ENCODE peak calls at places on chromosomes 16 and 17, in four cellular contexts. E is fibroblast of mammary gland, R is heart right ventricle, O is choroid plexus epithelial cell. M is an unnamed sample.

GRCh38 chr17:17935321-17936271 is 36.6 kb downstream of the TOM1L2 start:
- DNase-seq in R (no peak), E (peak; percentile 92), O (peak; percentile 96), M (peak; percentile 86)

GRCh38 chr17:72122002-72122310 is 1.1 kb downstream of the SOX9 start:
- DNase-seq in O (peak; percentile 40), R (no peak), E (no peak), M (no peak)

GRCh38 chr17:6651483-6652452 is at the start of the genes C17orf100 and MED31:
- DNase-seq in O (peak; percentile 89), R (peak; percentile 95), E (peak; percentile 87), M (peak; percentile 91)

GRCh38 chr17:17305282-17305801 is 2.2 kb downstream of the NT5M start:
- DNase-seq in E (no peak), O (peak; percentile 23), R (no peak), M (no peak)

GRCh38 chr17:75925103-75925502 is 15.7 kb downstream of the FBF1 start:
- DNase-seq in R (no peak), E (no peak), O (no peak), M (no peak)

GRCh38 chr17:77651983-77652382 is 306.5 kb upstream of the TNRC6C start:
- DNase-seq in O (no peak), E (no peak), R (no peak), M (no peak)

GRCh38 chr16:56480776-56481467 is 29.6 kb downstream of the OGFOD1 start:
- DNase-seq in E (peak; percentile 48), O (no peak), R (no peak), M (no peak)

GRCh38 chr16:48538746-48539484 is 71.1 kb downstream of the N4BP1 start:
- DNase-seq in E (no peak), O (no peak), R (no peak), M (no peak)

GRCh38 chr16:54526916-54527315 is 240.3 kb upstream of the IRX3 start:
- DNase-seq in R (no peak), O (no peak), E (peak; percentile 87), M (peak; percentile 31)

GRCh38 chr17:64341181-64341580 is 49.5 kb downstream of the PECAM1 start:
- DNase-seq in E (no peak), O (no peak), R (no peak), M (no peak)

GRCh38 chr17:59804910-59805381 is 87.8 kb downstream of the TUBD1 start:
- DNase-seq in R (no peak), O (no peak), E (peak; percentile 66), M (no peak)

GRCh38 chr16:73663720-73664119 is 615.8 kb upstream of the ZFHX3 start:
- DNase-seq in E (no peak), R (no peak), O (no peak), M (no peak)

GRCh38 chr17:36936455-36936934 is 780 bp upstream of the LHX1 start:
- DNase-seq in E (no peak), O (no peak), R (no peak), M (no peak)

GRCh38 chr16:30136971-30137601 is 14.1 kb upstream of the MAPK3 start:
- DNase-seq in O (no peak), E (no peak), R (no peak), M (no peak)

GRCh38 chr17:2594657-2595085 is 1.2 kb downstream of the PAFAH1B1 start:
- DNase-seq in R (no peak), O (no peak), E (no peak), M (no peak)

GRCh38 chr17:68512967-68513474 is 791 bp downstream of the PRKAR1A start:
- DNase-seq in O (peak; percentile 59), E (peak; percentile 73), R (no peak), M (peak; percentile 38)

GRCh38 chr17:72030067-72030899 is 90.5 kb upstream of the SOX9 start:
- DNase-seq in O (peak; percentile 60), R (peak; percentile 14), E (peak; percentile 18), M (peak; percentile 52)

GRCh38 chr17:7367918-7368596 is 12.8 kb upstream of the TNK1 start:
- DNase-seq in E (no peak), O (no peak), R (no peak), M (no peak)

GRCh38 chr17:76382803-76383644 is 1.4 kb upstream of the SPHK1 start:
- DNase-seq in E (peak; percentile 68), O (peak; percentile 71), R (peak; percentile 38), M (peak; percentile 86)

GRCh38 chr17:51346218-51346982 is 86.1 kb downstream of the UTP18 start:
- DNase-seq in O (no peak), R (no peak), E (no peak), M (no peak)

DNA sequence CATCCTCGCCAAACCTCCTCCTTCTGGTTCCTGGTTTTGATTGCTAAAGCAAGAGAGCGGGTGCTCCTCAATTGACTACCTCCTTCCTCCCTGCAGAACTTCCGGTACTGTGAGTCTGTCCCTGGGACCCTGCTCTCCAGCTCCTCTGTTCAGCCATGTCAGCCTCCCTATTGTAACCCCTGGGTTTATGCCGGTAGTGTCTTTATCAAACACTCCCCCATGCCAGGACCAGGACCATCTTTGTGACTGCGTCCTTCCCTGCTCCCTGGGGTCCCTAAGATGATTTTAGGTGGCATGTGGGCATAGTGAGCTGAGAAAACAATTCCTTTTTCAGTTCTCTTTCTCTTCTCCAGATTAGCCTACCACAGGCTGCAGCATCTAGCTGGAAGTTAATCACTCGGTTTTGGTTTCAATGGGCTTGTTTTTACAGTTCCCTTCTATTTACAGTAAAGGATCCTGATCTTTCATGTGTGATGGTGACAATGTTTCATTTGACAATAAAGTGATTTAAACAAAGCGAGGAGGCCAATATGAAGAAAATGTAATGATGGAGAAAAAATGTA is 27.7 kb upstream of the IL21R start:
- DNase-seq in O (no peak), R (no peak), E (no peak), M (no peak)
- H3K4me3 ChIP-seq in O (no peak overlapping the region), R (no peak overlapping the region), E (no peak overlapping the region), M (no peak overlapping the region)

DNA sequence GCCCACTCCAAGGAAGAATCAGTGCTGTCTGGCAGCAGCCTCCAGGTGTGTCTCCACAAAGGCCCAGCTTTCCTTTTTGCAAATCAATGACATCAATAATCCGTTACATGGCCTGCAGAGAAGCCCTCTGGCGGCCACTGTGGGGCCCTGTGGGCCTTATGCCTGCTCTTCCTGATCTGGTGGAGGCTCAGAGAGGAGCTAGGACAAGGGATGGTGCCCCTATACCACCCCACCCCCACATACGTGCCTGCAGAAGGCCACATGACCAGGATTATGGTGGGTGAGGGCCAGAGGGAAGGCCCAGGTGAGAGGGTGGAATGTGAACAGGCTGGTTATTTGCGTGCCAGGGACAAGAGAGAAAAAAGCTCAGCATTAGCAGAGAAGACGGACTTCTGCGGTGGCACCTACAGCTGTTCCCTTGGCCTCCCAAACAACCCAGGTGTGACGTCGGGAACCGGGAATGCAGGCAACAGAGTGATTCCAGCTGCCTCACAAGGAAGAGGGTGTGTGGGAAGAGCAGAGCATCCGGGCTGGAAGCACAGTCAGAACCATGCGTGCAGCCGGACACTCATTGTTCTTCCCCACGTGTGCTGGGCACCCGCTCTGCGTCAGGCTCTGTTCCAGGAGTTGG is 22.5 kb downstream of the EIF4A3 start:
- DNase-seq in E (peak; percentile 84), R (no peak), O (peak; percentile 54), M (no peak)
- TF ChIP-seq CTCF in E (peak; percentile 25), R (peak; percentile 27), O (peak; percentile 80), M (peak; percentile 78)

DNA sequence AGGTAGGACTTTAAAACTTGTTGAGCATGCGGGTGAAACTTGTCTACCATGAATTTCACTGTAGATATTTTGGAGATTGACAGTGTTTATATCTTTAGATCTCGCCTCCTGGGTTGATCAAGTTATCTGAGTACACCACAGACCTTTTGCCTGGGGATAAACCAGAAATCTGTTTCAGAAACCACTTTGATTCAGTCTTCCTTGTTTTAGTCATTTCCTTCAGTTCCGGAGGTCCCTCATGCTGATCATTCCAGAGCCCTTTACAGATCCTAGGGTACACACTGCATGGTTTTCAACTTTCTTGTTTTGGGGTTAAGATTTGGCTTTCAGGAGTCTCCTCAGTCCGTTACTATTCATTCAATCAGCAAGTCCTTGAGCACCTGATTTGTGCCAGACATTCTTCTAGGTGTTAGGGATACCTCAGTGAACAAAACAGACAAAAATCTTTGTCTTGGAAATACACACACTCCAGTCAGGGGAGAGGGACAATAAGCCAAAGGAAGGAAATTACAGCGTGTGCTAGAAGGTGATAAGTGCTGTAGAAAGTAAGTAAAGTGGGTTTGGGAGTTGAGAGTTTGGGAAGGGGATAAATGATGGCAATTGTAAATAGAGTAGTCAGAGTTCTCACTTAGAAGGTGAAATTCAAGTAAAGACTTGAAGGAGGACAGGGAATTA is 12.2 kb downstream of the NOD2 start:
- DNase-seq in R (no peak), O (no peak), E (no peak), M (no peak)
- H3K4me3 ChIP-seq in R (no peak overlapping the region), O (no peak overlapping the region), E (no peak overlapping the region), M (no peak overlapping the region)

GRCh38 chr16:76639685-76640289 is 362.6 kb downstream of the CNTNAP4 start:
- DNase-seq in R (no peak), E (peak; percentile 84), O (no peak), M (no peak)

GRCh38 chr16:76634847-76635697 is 357.9 kb downstream of the CNTNAP4 start:
- DNase-seq in E (no peak), R (no peak), O (no peak), M (no peak)
- TF ChIP-seq CTCF in E (no peak), R (no peak), O (no peak), M (no peak)

M was measured in brain microvascular endothelial cell.